ENCODE peak calls at places on chromosome 16, in eight cellular contexts. P is ascending aorta, I is omental fat pad, S is transverse colon, L is caudate nucleus, R is posterior vena cava, K is Right ventricle myocardium inferior, A is T-helper 1 cell. M is an unnamed sample.

GRCh38 chr16:89471225-89471624 is 19.1 kb downstream of the ANKRD11 start:
- DNase-seq in P (no peak), I (no peak), S (no peak), L (no peak), R (peak), K (no peak), A (no peak), M (peak)

GRCh38 chr16:68083861-68084503 is 1.2 kb upstream of the NFATC3 start:
- DNase-seq in P (no peak), I (no peak), S (no peak), L (no peak), R (no peak), K (peak), A (no peak), M (no peak)

GRCh38 chr16:27374794-27375499 is 27.0 kb upstream of the IL21R start:
- DNase-seq in P (peak), I (no peak), S (peak), L (peak), R (peak), K (peak), A (no peak), M (peak)

GRCh38 chr16:68064791-68065365 is 20.3 kb upstream of the NFATC3 start:
- DNase-seq in P (peak), I (no peak), S (peak), L (peak), R (peak), K (peak), A (peak), M (peak)

GRCh38 chr16:70685938-70686375 is at the start of gene MTSS2:
- DNase-seq in P (peak), I (peak), S (peak), L (peak), R (peak), K (peak), A (no peak), M (peak)

GRCh38 chr16:69481901-69482341 is 57.5 kb downstream of the CYB5B start:
- DNase-seq in P (peak), I (no peak), S (peak), L (peak), R (peak), K (peak), A (no peak), M (peak)

GRCh38 chr16:4381072-4381934 is 9.7 kb downstream of the VASN start:
- DNase-seq in P (peak), I (no peak), S (no peak), L (peak), R (no peak), K (no peak), A (no peak), M (no peak)

GRCh38 chr16:71311553-71312158 is 22.5 kb upstream of the CMTR2 start:
- DNase-seq in P (no peak), I (no peak), S (no peak), L (no peak), R (no peak), K (no peak), A (no peak), M (no peak)

GRCh38 chr16:5776876-5777275 is 679.3 kb upstream of the EEF2KMT start:
- DNase-seq in P (no peak), I (no peak), S (no peak), L (no peak), R (no peak), K (no peak), A (no peak), M (no peak)

GRCh38 chr16:26569793-26570192 is 496.9 kb upstream of the C16orf82 start:
- DNase-seq in P (no peak), I (no peak), S (no peak), L (no peak), R (no peak), K (no peak), A (no peak), M (no peak)

GRCh38 chr16:87056551-87056950 is 260.6 kb downstream of the C16orf95 start:
- DNase-seq in P (peak), I (no peak), S (no peak), L (no peak), R (no peak), K (no peak), A (no peak), M (no peak)

GRCh38 chr16:68737730-68738590 is 868 bp downstream of the CDH1 start:
- DNase-seq in P (no peak), I (no peak), S (peak), L (no peak), R (no peak), K (no peak), A (no peak), M (peak)

GRCh38 chr16:4979736-4980660 is 21.9 kb downstream of the SEC14L5 start:
- DNase-seq in P (no peak), I (no peak), S (no peak), L (no peak), R (peak), K (no peak), A (no peak), M (no peak)

GRCh38 chr16:80092686-80093085 is 448.1 kb upstream of the DYNLRB2 start:
- DNase-seq in P (no peak), I (no peak), S (no peak), L (no peak), R (no peak), K (no peak), A (no peak), M (peak)

GRCh38 chr16:27778926-27779570 is 229.1 kb downstream of the KATNIP start:
- DNase-seq in P (no peak), I (no peak), S (no peak), L (no peak), R (no peak), K (no peak), A (no peak), M (no peak)

GRCh38 chr16:30352488-30353401 is 2.4 kb downstream of the CD2BP2 start:
- DNase-seq in P (no peak), I (no peak), S (peak), L (no peak), R (no peak), K (no peak), A (no peak), M (no peak)

GRCh38 chr16:25177831-25178688 is 38.7 kb upstream of the AQP8 start:
- DNase-seq in P (no peak), I (no peak), S (peak), L (no peak), R (peak), K (no peak), A (no peak), M (no peak)

GRCh38 chr16:4309833-4310266 is 6.0 kb upstream of the GLIS2 start:
- DNase-seq in P (peak), I (no peak), S (peak), L (no peak), R (no peak), K (no peak), A (no peak), M (peak)

GRCh38 chr16:85929259-85929704 is 30.3 kb downstream of the IRF8 start:
- DNase-seq in P (no peak), I (no peak), S (no peak), L (no peak), R (no peak), K (no peak), A (no peak), M (no peak)

GRCh38 chr16:64975821-64976220 is 146.0 kb downstream of the CDH11 start:
- DNase-seq in P (no peak), I (no peak), S (no peak), L (no peak), R (no peak), K (no peak), A (no peak), M (no peak)

GRCh38 chr16:68784226-68784625 is 47.1 kb downstream of the CDH1 start:
- DNase-seq in P (no peak), I (no peak), S (no peak), L (peak), R (no peak), K (no peak), A (no peak), M (no peak)

GRCh38 chr16:65071371-65072311 is 50.2 kb downstream of the CDH11 start:
- DNase-seq in P (peak), I (no peak), S (peak), L (peak), R (peak), K (peak), A (no peak), M (no peak)

GRCh38 chr16:68910051-68910450 is 66.7 kb downstream of the TANGO6 start:
- DNase-seq in P (no peak), I (no peak), S (no peak), L (no peak), R (no peak), K (no peak), A (no peak), M (no peak)

GRCh38 chr16:57387598-57388354 is 15.5 kb downstream of the CX3CL1 start:
- DNase-seq in P (no peak), I (no peak), S (no peak), L (no peak), R (no peak), K (no peak), A (no peak), M (no peak)

GRCh38 chr16:8866118-8866883 is 2.5 kb downstream of the CARHSP1 start:
- DNase-seq in P (no peak), I (no peak), S (peak), L (peak), R (no peak), K (no peak), A (no peak), M (no peak)

GRCh38 chr16:3088450-3088849 is 10.6 kb downstream of the ZSCAN10 start:
- DNase-seq in P (no peak), I (no peak), S (no peak), L (no peak), R (no peak), K (no peak), A (no peak), M (no peak)

GRCh38 chr16:22217890-22218730 is 12.0 kb downstream of the EEF2K start:
- DNase-seq in P (peak), I (no peak), S (no peak), L (no peak), R (no peak), K (no peak), A (no peak), M (no peak)

GRCh38 chr16:85072947-85073346 is 39.3 kb downstream of the CIBAR2 start:
- DNase-seq in P (no peak), I (no peak), S (no peak), L (no peak), R (no peak), K (peak), A (no peak), M (peak)

GRCh38 chr16:64417711-64418227 is 704.1 kb downstream of the CDH11 start:
- DNase-seq in P (no peak), I (no peak), S (no peak), L (no peak), R (no peak), K (no peak), A (no peak), M (peak)